ENCODE peak calls at places on chromosomes 3 and 15, in six cellular contexts. One of them, this sample, is unnamed.

GRCh38 chr3:9102240-9102841 is 139.1 kb upstream of the RAD18 start:
- DNase-seq in HepG2: no peak
- DNase-seq in A549: no peak
- DNase-seq in K562: no peak
- DNase-seq in GM12878: no peak
- DNase-seq in endothelial cell of umbilical vein: no peak
- DNase-seq in this sample: no peak

GRCh38 chr3:105714459-105714858 is 154.4 kb downstream of the CBLB start:
- DNase-seq in HepG2: no peak
- DNase-seq in A549: no peak
- DNase-seq in K562: no peak
- DNase-seq in GM12878: no peak
- DNase-seq in endothelial cell of umbilical vein: no peak
- DNase-seq in this sample: no peak

GRCh38 chr3:22245122-22245521 is 494.1 kb upstream of the ZNF385D start:
- DNase-seq in HepG2: no peak
- DNase-seq in A549: no peak
- DNase-seq in K562: no peak
- DNase-seq in GM12878: no peak
- DNase-seq in endothelial cell of umbilical vein: no peak
- DNase-seq in this sample: no peak

GRCh38 chr15:70348581-70349344 is 251.0 kb upstream of the TLE3 start:
- DNase-seq in HepG2: no peak
- DNase-seq in A549: no peak
- DNase-seq in K562: no peak
- DNase-seq in GM12878: no peak
- DNase-seq in endothelial cell of umbilical vein: no peak
- DNase-seq in this sample: peak

GRCh38 chr3:5010706-5011554 is 31.7 kb downstream of the BHLHE40 start:
- DNase-seq in HepG2: no peak
- DNase-seq in A549: no peak
- DNase-seq in K562: no peak
- DNase-seq in GM12878: no peak
- DNase-seq in endothelial cell of umbilical vein: no peak
- DNase-seq in this sample: peak

GRCh38 chr3:14523792-14524191 is 16.4 kb downstream of the GRIP2 start:
- DNase-seq in HepG2: no peak
- DNase-seq in A549: no peak
- DNase-seq in K562: no peak
- DNase-seq in GM12878: no peak
- DNase-seq in endothelial cell of umbilical vein: no peak
- DNase-seq in this sample: no peak

GRCh38 chr15:91224750-91225380 is 124.8 kb downstream of the SV2B start:
- DNase-seq in HepG2: peak
- DNase-seq in A549: peak
- DNase-seq in K562: peak
- DNase-seq in GM12878: peak
- DNase-seq in endothelial cell of umbilical vein: peak
- DNase-seq in this sample: peak

GRCh38 chr15:99015677-99016568 is 8.3 kb upstream of the PGPEP1L start:
- DNase-seq in HepG2: no peak
- DNase-seq in A549: no peak
- DNase-seq in K562: no peak
- DNase-seq in GM12878: no peak
- DNase-seq in endothelial cell of umbilical vein: no peak
- DNase-seq in this sample: peak

GRCh38 chr3:167918686-167919085 is 177.0 kb downstream of the GOLIM4 start:
- DNase-seq in HepG2: no peak
- DNase-seq in A549: no peak
- DNase-seq in K562: no peak
- DNase-seq in GM12878: no peak
- DNase-seq in endothelial cell of umbilical vein: no peak
- DNase-seq in this sample: no peak

GRCh38 chr3:17013050-17013449 is 128.3 kb downstream of the PLCL2 start:
- DNase-seq in HepG2: no peak
- DNase-seq in A549: no peak
- DNase-seq in K562: no peak
- DNase-seq in GM12878: no peak
- DNase-seq in endothelial cell of umbilical vein: no peak
- DNase-seq in this sample: no peak

GRCh38 chr3:50570508-50571279 is 1.4 kb downstream of the HEMK1 start:
- DNase-seq in HepG2: no peak
- DNase-seq in A549: no peak
- DNase-seq in K562: no peak
- DNase-seq in GM12878: no peak
- DNase-seq in endothelial cell of umbilical vein: no peak
- DNase-seq in this sample: no peak

GRCh38 chr3:66572938-66573710 is 72.3 kb upstream of the LRIG1 start:
- DNase-seq in HepG2: peak
- DNase-seq in A549: peak
- DNase-seq in K562: peak
- DNase-seq in GM12878: no peak
- DNase-seq in endothelial cell of umbilical vein: no peak
- DNase-seq in this sample: peak

GRCh38 chr3:2303567-2303966 is 204.9 kb downstream of the CNTN4 start:
- DNase-seq in HepG2: no peak
- DNase-seq in A549: no peak
- DNase-seq in K562: no peak
- DNase-seq in GM12878: no peak
- DNase-seq in endothelial cell of umbilical vein: no peak
- DNase-seq in this sample: peak

GRCh38 chr3:66399529-66400232 is 101.1 kb downstream of the LRIG1 start:
- DNase-seq in HepG2: no peak
- DNase-seq in A549: no peak
- DNase-seq in K562: no peak
- DNase-seq in GM12878: no peak
- DNase-seq in endothelial cell of umbilical vein: no peak
- DNase-seq in this sample: no peak

GRCh38 chr3:45198264-45199260 is 27.5 kb downstream of the TMEM158 start:
- DNase-seq in HepG2: no peak
- DNase-seq in A549: no peak
- DNase-seq in K562: no peak
- DNase-seq in GM12878: no peak
- DNase-seq in endothelial cell of umbilical vein: no peak
- DNase-seq in this sample: no peak

GRCh38 chr3:72510247-72510646 is 338.0 kb downstream of the SHQ1 start:
- DNase-seq in HepG2: no peak
- DNase-seq in A549: no peak
- DNase-seq in K562: no peak
- DNase-seq in GM12878: no peak
- DNase-seq in endothelial cell of umbilical vein: no peak
- DNase-seq in this sample: no peak

GRCh38 chr3:120170223-120170622 is 76.0 kb upstream of the GSK3B start:
- DNase-seq in HepG2: no peak
- DNase-seq in A549: peak
- DNase-seq in K562: no peak
- DNase-seq in GM12878: no peak
- DNase-seq in endothelial cell of umbilical vein: no peak
- DNase-seq in this sample: no peak

GRCh38 chr3:196156160-196156559 is 55.0 kb downstream of the ZDHHC19 start:
- DNase-seq in HepG2: no peak
- DNase-seq in A549: no peak
- DNase-seq in K562: no peak
- DNase-seq in GM12878: no peak
- DNase-seq in endothelial cell of umbilical vein: no peak
- DNase-seq in this sample: no peak

GRCh38 chr15:42736793-42737528 is at the start of gene CDAN1:
- DNase-seq in HepG2: peak
- DNase-seq in A549: peak
- DNase-seq in K562: peak
- DNase-seq in GM12878: no peak
- DNase-seq in endothelial cell of umbilical vein: peak
- DNase-seq in this sample: peak

GRCh38 chr3:133437391-133438093 is 37.7 kb downstream of the BFSP2 start:
- DNase-seq in HepG2: no peak
- DNase-seq in A549: peak
- DNase-seq in K562: no peak
- DNase-seq in GM12878: no peak
- DNase-seq in endothelial cell of umbilical vein: peak
- DNase-seq in this sample: no peak

GRCh38 chr3:126573492-126574117 is 14.9 kb upstream of the C3orf22 start:
- DNase-seq in HepG2: no peak
- DNase-seq in A549: peak
- DNase-seq in K562: peak
- DNase-seq in GM12878: no peak
- DNase-seq in endothelial cell of umbilical vein: no peak
- DNase-seq in this sample: peak

GRCh38 chr3:194870394-194871110 is 184.9 kb downstream of the FAM43A start:
- DNase-seq in HepG2: no peak
- DNase-seq in A549: no peak
- DNase-seq in K562: no peak
- DNase-seq in GM12878: no peak
- DNase-seq in endothelial cell of umbilical vein: no peak
- DNase-seq in this sample: no peak

GRCh38 chr15:60660290-60661051 is 181.5 kb upstream of the ICE2 start:
- DNase-seq in HepG2: no peak
- DNase-seq in A549: no peak
- DNase-seq in K562: no peak
- DNase-seq in GM12878: no peak
- DNase-seq in endothelial cell of umbilical vein: peak
- DNase-seq in this sample: no peak

GRCh38 chr3:32960404-32961160 is 9.1 kb downstream of the CCR4 start:
- DNase-seq in HepG2: no peak
- DNase-seq in A549: no peak
- DNase-seq in K562: no peak
- DNase-seq in GM12878: no peak
- DNase-seq in endothelial cell of umbilical vein: no peak
- DNase-seq in this sample: no peak

GRCh38 chr3:53161820-53162671 is 1.0 kb downstream of the PRKCD start:
- DNase-seq in HepG2: no peak
- DNase-seq in A549: peak
- DNase-seq in K562: peak
- DNase-seq in GM12878: no peak
- DNase-seq in endothelial cell of umbilical vein: peak
- DNase-seq in this sample: peak

GRCh38 chr15:39403674-39404117 is 177.2 kb upstream of the THBS1 start:
- DNase-seq in HepG2: peak
- DNase-seq in A549: no peak
- DNase-seq in K562: no peak
- DNase-seq in GM12878: no peak
- DNase-seq in endothelial cell of umbilical vein: peak
- DNase-seq in this sample: no peak

GRCh38 chr15:96392380-96393208 is 62.1 kb downstream of the NR2F2 start:
- DNase-seq in HepG2: no peak
- DNase-seq in A549: no peak
- DNase-seq in K562: peak
- DNase-seq in GM12878: no peak
- DNase-seq in endothelial cell of umbilical vein: no peak
- DNase-seq in this sample: peak
- TF ChIP-seq MAX in HepG2: no peak
- TF ChIP-seq MAX in A549: no peak
- TF ChIP-seq MAX in K562: no peak
- TF ChIP-seq MAX in GM12878: no peak
- TF ChIP-seq MAX in endothelial cell of umbilical vein: no peak
- TF ChIP-seq MAX in this sample: no peak

GRCh38 chr3:143551790-143552189 is 296.5 kb downstream of the SLC9A9 start:
- DNase-seq in HepG2: no peak
- DNase-seq in A549: no peak
- DNase-seq in K562: no peak
- DNase-seq in GM12878: no peak
- DNase-seq in endothelial cell of umbilical vein: no peak
- DNase-seq in this sample: no peak
- TF ChIP-seq CTCF in HepG2: no peak
- TF ChIP-seq CTCF in A549: no peak
- TF ChIP-seq CTCF in K562: no peak
- TF ChIP-seq CTCF in GM12878: no peak
- TF ChIP-seq CTCF in endothelial cell of umbilical vein: no peak
- TF ChIP-seq CTCF in this sample: no peak

GRCh38 chr15:64930778-64931240 is 19.1 kb downstream of the ANKDD1A start:
- DNase-seq in HepG2: no peak
- DNase-seq in A549: no peak
- DNase-seq in K562: no peak
- DNase-seq in GM12878: peak
- DNase-seq in endothelial cell of umbilical vein: peak
- DNase-seq in this sample: no peak
- TF ChIP-seq MYC in HepG2: no peak
- TF ChIP-seq MYC in A549: no peak
- TF ChIP-seq MYC in K562: no peak
- TF ChIP-seq MYC in GM12878: no peak
- TF ChIP-seq MYC in endothelial cell of umbilical vein: no peak
- TF ChIP-seq MYC in this sample: no peak

GRCh38 chr3:102143536-102143935 is 291.3 kb upstream of the ZPLD1 start:
- DNase-seq in HepG2: no peak
- DNase-seq in A549: no peak
- DNase-seq in K562: no peak
- DNase-seq in GM12878: no peak
- DNase-seq in endothelial cell of umbilical vein: no peak
- DNase-seq in this sample: no peak
- TF ChIP-seq MAX in HepG2: no peak
- TF ChIP-seq MAX in A549: no peak
- TF ChIP-seq MAX in K562: no peak
- TF ChIP-seq MAX in GM12878: no peak
- TF ChIP-seq MAX in endothelial cell of umbilical vein: no peak
- TF ChIP-seq MAX in this sample: no peak

GRCh38 chr3:137409584-137409983 is 354.5 kb upstream of the SOX14 start:
- DNase-seq in HepG2: no peak
- DNase-seq in A549: no peak
- DNase-seq in K562: no peak
- DNase-seq in GM12878: no peak
- DNase-seq in endothelial cell of umbilical vein: no peak
- DNase-seq in this sample: no peak
- TF ChIP-seq CTCF in HepG2: no peak
- TF ChIP-seq CTCF in A549: no peak
- TF ChIP-seq CTCF in K562: no peak
- TF ChIP-seq CTCF in GM12878: peak
- TF ChIP-seq CTCF in endothelial cell of umbilical vein: no peak
- TF ChIP-seq CTCF in this sample: no peak

GRCh38 chr15:57457726-57458125 is 81.4 kb downstream of the CGNL1 start:
- DNase-seq in HepG2: no peak
- DNase-seq in A549: no peak
- DNase-seq in K562: no peak
- DNase-seq in GM12878: no peak
- DNase-seq in endothelial cell of umbilical vein: no peak
- DNase-seq in this sample: no peak
- TF ChIP-seq MYC in HepG2: no peak
- TF ChIP-seq MYC in A549: no peak
- TF ChIP-seq MYC in K562: no peak
- TF ChIP-seq MYC in GM12878: no peak
- TF ChIP-seq MYC in endothelial cell of umbilical vein: no peak
- TF ChIP-seq MYC in this sample: no peak

This sample was measured in NB4.